ENCODE peak calls at places on chromosomes 5 and 9, in four cellular contexts. Q is HCT116, O is IMR-90, K is ovary. G is an unnamed sample.

GRCh38 chr5:459562-460412 is 16.8 kb downstream of the EXOC3 start:
- DNase-seq in K (no peak), O (no peak), Q (no peak), G (peak)

GRCh38 chr5:113043491-113043931 is 66.9 kb downstream of the DCP2 start:
- DNase-seq in O (no peak), Q (no peak), K (peak), G (no peak)

GRCh38 chr5:127410906-127411780 is 106.3 kb upstream of the PRRC1 start:
- DNase-seq in K (no peak), Q (no peak), O (no peak), G (no peak)

GRCh38 chr9:93237535-93237934 is 53.6 kb downstream of the WNK2 start:
- DNase-seq in K (no peak), O (no peak), Q (no peak), G (no peak)

GRCh38 chr9:20980713-20981481 is 50.5 kb downstream of the HACD4 start:
- DNase-seq in Q (no peak), K (peak), O (peak), G (no peak)

GRCh38 chr5:998276-998974 is 10.2 kb upstream of the NKD2 start:
- DNase-seq in O (no peak), K (peak), Q (no peak), G (peak)

GRCh38 chr5:43729846-43730478 is 127.0 kb downstream of the NNT start:
- DNase-seq in Q (peak), K (no peak), O (peak), G (no peak)

GRCh38 chr5:2569774-2570542 is 181.5 kb downstream of the IRX2 start:
- DNase-seq in Q (no peak), K (no peak), O (no peak), G (no peak)

GRCh38 chr9:133608382-133608781 is 807 bp downstream of the FAM163B start:
- DNase-seq in Q (no peak), K (no peak), O (no peak), G (no peak)

GRCh38 chr9:94808926-94809700 is 82.6 kb downstream of the AOPEP start:
- DNase-seq in O (peak), K (no peak), Q (no peak), G (no peak)

GRCh38 chr5:159448841-159449407 is 118.6 kb upstream of the IL12B start:
- DNase-seq in K (no peak), Q (no peak), O (no peak), G (no peak)

GRCh38 chr9:130530932-130531331 is 48.4 kb upstream of the FUBP3 start:
- DNase-seq in K (no peak), Q (no peak), O (no peak), G (no peak)

GRCh38 chr9:96071245-96072124 is 196.0 kb downstream of the ERCC6L2 start:
- DNase-seq in Q (peak), K (no peak), O (peak), G (no peak)

GRCh38 chr5:23316060-23316591 is 191.3 kb upstream of the PRDM9 start:
- DNase-seq in O (no peak), K (no peak), Q (no peak), G (no peak)

GRCh38 chr9:37200572-37201005 is 80.2 kb downstream of the ZCCHC7 start:
- DNase-seq in K (no peak), Q (no peak), O (peak), G (no peak)

DNA sequence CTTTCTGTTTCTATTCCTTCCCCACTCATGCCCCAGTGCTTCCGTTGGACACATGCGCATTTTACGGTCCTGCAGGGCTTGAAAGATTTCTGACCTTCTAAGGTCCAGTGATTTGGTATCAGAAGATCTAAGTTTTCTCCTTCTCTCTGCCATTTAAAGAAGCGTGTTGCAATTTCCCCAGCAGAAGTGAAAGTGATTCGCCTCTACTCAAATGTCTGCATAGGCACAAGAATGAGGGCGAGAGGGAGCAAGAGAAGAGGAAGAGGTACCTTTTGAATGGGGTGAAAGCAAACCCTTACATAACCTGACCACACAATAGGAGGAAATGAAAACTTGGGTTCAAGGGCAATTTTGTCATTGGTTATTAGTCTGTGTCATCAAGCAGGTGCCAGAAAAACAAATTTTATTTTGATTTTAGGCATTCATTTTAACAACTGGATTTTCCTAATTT is 31.7 kb upstream of the NR3C1 start:
- DNase-seq in O (peak), Q (no peak), K (no peak), G (peak)
- H3K4me3 ChIP-seq in O (no peak), Q (no peak), K (no peak), G (no peak)

DNA sequence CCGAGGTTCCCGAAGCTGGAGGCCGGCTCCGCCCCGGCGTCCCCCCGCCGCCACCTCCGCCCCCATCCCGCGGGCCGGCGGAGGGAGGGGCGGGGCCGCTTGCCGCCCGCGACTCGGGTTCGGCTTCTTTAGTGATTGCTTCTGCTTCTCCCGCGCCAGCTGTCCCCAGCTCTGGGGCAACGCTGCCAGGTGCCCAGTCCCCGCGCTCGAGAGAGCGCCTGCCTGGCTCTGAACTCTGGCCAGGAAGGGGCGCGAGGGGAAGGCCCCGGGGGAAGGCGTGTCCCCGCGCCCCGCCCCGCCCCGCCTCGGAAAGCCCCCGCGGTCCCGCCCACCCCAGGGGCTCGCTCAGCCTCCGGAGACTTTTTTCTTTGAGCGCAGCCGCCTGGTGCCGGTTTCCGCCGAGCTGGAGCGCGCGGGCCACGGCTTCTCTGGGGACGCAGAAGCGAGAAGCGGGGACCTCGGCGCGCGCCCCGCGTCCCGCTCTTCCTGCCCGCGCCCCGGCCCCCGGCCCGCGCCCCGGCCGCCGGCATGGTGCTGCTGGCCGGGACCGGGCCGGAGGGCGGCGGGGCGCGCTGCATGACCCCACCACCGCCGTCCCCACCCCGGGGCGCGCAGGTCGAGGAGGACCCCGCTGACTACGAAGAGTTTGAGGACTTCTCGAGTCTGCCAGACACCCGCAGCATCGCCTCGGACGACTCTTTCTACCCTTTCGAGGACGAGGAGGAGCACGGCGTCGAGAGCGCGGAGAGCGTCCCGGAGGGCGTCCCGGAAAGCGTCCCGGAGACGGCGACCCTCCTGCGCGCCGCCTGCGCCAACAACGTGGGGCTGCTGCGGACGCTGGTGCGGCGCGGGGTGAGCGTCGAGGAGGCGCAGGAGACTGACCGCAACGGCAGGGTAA is at the start of gene ANKRD33B:
- DNase-seq in Q (no peak), K (peak), O (peak), G (peak)
- TF ChIP-seq POLR2A in Q (no peak), K (no peak), O (peak), G (peak)

DNA sequence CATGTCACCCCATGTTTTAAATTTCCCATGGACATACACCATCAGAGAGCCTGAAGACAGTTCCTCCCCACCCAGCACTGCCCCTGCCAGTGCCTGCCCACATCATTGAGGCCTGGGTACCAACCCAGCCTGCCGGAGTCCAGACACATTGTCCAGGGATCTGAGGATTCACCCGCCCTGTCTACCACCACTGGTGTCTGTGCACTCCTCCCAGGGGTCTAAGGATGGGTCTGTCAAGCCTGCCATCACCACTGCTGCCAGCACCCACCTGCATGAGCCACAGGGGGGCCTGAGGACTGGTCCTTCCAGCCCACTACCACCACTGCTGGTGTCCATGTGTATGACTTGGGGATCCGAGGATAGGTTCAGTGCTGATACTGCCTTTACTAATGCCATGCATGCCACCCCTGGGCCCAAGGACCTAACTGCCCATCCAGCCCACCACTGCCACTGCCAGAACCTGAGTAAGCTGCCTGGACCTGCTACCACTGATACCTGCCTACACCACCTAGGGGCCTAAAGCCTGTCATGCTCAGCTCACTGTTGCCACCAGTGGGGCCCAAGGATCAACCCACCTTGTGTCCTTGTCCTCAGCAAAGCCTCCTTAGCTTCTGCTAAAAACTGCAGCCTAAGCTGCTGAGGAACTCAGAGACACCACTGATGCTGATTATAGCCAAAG is 137.8 kb downstream of the GIN1 start:
- DNase-seq in Q (no peak), K (no peak), O (no peak), G (no peak)
- H3K4me3 ChIP-seq in Q (no peak), K (no peak), O (no peak), G (no peak)

GRCh38 chr9:89664896-89665329 is 60.1 kb downstream of the GADD45G start:
- DNase-seq in Q (no peak), K (no peak), O (no peak), G (peak)
- TF ChIP-seq POLR2A in Q (no peak), K (no peak), O (no peak), G (no peak)

G was measured in lower leg skin.